ENCODE peak calls at places on chromosomes 3 and 15, in six cellular contexts. L is H1, D is GM12891, F is K562, U is HepG2, W is GM12878. G is an unnamed sample.

GRCh38 chr3:157417247-157417646 is 19.4 kb upstream of the PTX3 start:
- DNase-seq in L (no peak), D (no peak), F (no peak), U (no peak), W (no peak), G (no peak)

GRCh38 chr3:16203031-16203430 is 28.6 kb downstream of the GALNT15 start:
- DNase-seq in L (no peak), D (no peak), F (no peak), U (no peak), W (no peak), G (no peak)

GRCh38 chr3:179082416-179082815 is 10.8 kb upstream of the ZMAT3 start:
- DNase-seq in L (no peak), D (no peak), F (no peak), U (no peak), W (no peak), G (no peak)

GRCh38 chr3:152559246-152559645 is 275.7 kb upstream of the P2RY1 start:
- DNase-seq in L (no peak), D (no peak), F (no peak), U (no peak), W (no peak), G (no peak)

GRCh38 chr15:73374599-73374998 is 5.8 kb upstream of the HCN4 start:
- DNase-seq in L (no peak), D (no peak), F (no peak), U (no peak), W (no peak), G (no peak)

GRCh38 chr3:143811602-143812001 is 36.7 kb downstream of the SLC9A9 start:
- DNase-seq in L (no peak), D (no peak), F (no peak), U (no peak), W (no peak), G (no peak)

GRCh38 chr15:70471517-70471916 is 291.8 kb downstream of the UACA start:
- DNase-seq in L (no peak), D (no peak), F (no peak), U (no peak), W (no peak), G (no peak)

GRCh38 chr3:123469323-123469995 is 20.6 kb upstream of the ADCY5 start:
- DNase-seq in L (no peak), D (no peak), F (no peak), U (no peak), W (no peak), G (no peak)

GRCh38 chr15:26910715-26911114 is 43.9 kb downstream of the GABRA5 start:
- DNase-seq in L (no peak), D (no peak), F (no peak), U (peak; percentile 5), W (no peak), G (no peak)

GRCh38 chr3:121111914-121112612 is 204.1 kb downstream of the STXBP5L start:
- DNase-seq in L (peak; percentile 50), D (no peak), F (peak; percentile 0), U (peak; percentile 14), W (no peak), G (no peak)

GRCh38 chr15:89419370-89419984 is 76.9 kb downstream of the RHCG start:
- DNase-seq in L (peak; percentile 95), D (no peak), F (peak; percentile 65), U (peak; percentile 18), W (no peak), G (no peak)

GRCh38 chr15:87753539-87753938 is 503.0 kb downstream of the NTRK3 start:
- DNase-seq in L (no peak), D (no peak), F (peak; percentile 63), U (no peak), W (no peak), G (no peak)

GRCh38 chr3:115019900-115020299 is 127.2 kb downstream of the ZBTB20 start:
- DNase-seq in L (no peak), D (no peak), F (no peak), U (no peak), W (no peak), G (no peak)

GRCh38 chr3:169241928-169242751 is 421.4 kb downstream of the MECOM start:
- DNase-seq in L (peak; percentile 56), D (no peak), F (no peak), U (no peak), W (no peak), G (no peak)

GRCh38 chr3:115858995-115859807 is 235.9 kb downstream of the GAP43 start:
- DNase-seq in L (no peak), D (no peak), F (no peak), U (no peak), W (no peak), G (no peak)

GRCh38 chr3:58556761-58557181 is 19.8 kb upstream of the ACOX2 start:
- DNase-seq in L (no peak), D (no peak), F (no peak), U (no peak), W (no peak), G (no peak)

GRCh38 chr3:16943857-16944256 is 59.1 kb downstream of the PLCL2 start:
- DNase-seq in L (no peak), D (no peak), F (no peak), U (no peak), W (no peak), G (no peak)

GRCh38 chr3:42839616-42840015 is 30.4 kb downstream of the ACKR2 start:
- DNase-seq in L (no peak), D (peak; percentile 28), F (peak; percentile 86), U (peak; percentile 73), W (peak; percentile 45), G (no peak)

GRCh38 chr15:82531496-82532382 is 8.5 kb downstream of the RPS17 start:
- DNase-seq in L (peak; percentile 53), D (no peak), F (peak; percentile 19), U (no peak), W (no peak), G (no peak)

GRCh38 chr3:139302801-139303113 is 41.1 kb upstream of the MRPS22 start:
- DNase-seq in L (no peak), D (no peak), F (no peak), U (no peak), W (no peak), G (no peak)

GRCh38 chr3:28841436-28841835 is 439.4 kb upstream of the RBMS3 start:
- DNase-seq in L (no peak), D (no peak), F (no peak), U (no peak), W (no peak), G (no peak)

GRCh38 chr3:159187706-159188105 is 385.9 kb downstream of the MFSD1 start:
- DNase-seq in L (no peak), D (no peak), F (no peak), U (no peak), W (no peak), G (no peak)

GRCh38 chr3:159196316-159196715 is 394.5 kb downstream of the MFSD1 start:
- DNase-seq in L (no peak), D (no peak), F (no peak), U (no peak), W (no peak), G (no peak)

GRCh38 chr3:159189994-159190669 is 388.3 kb downstream of the MFSD1 start:
- DNase-seq in L (no peak), D (no peak), F (no peak), U (no peak), W (no peak), G (no peak)

GRCh38 chr3:159187232-159187631 is 385.4 kb downstream of the MFSD1 start:
- DNase-seq in L (no peak), D (no peak), F (no peak), U (no peak), W (no peak), G (no peak)

GRCh38 chr3:159191454-159191853 is 389.6 kb downstream of the MFSD1 start:
- DNase-seq in L (no peak), D (no peak), F (no peak), U (no peak), W (no peak), G (no peak)
- TF ChIP-seq POLR2A in L (no peak), D (no peak), F (no peak), U (no peak), W (no peak), G (no peak)

GRCh38 chr3:108130705-108131104 is 39.9 kb upstream of the CD47 start:
- DNase-seq in L (no peak), D (no peak), F (no peak), U (no peak), W (no peak), G (no peak)
- TF ChIP-seq TAF1 in L (no peak), D (no peak), F (no peak), U (no peak), W (no peak), G (no peak)

GRCh38 chr3:99640214-99640851 is 1.9 kb downstream of the COL8A1 start:
- DNase-seq in L (no peak), D (no peak), F (no peak), U (no peak), W (no peak), G (no peak)
- TF ChIP-seq POLR2A in L (no peak), D (no peak), F (no peak), U (no peak), W (no peak), G (no peak)

GRCh38 chr15:42508263-42508690 is 12.8 kb downstream of the SNAP23 start:
- DNase-seq in L (no peak), D (no peak), F (peak; percentile 45), U (no peak), W (no peak), G (no peak)
- TF ChIP-seq TAF1 in L (no peak), D (no peak), F (no peak), U (no peak), W (no peak), G (no peak)

DNA sequence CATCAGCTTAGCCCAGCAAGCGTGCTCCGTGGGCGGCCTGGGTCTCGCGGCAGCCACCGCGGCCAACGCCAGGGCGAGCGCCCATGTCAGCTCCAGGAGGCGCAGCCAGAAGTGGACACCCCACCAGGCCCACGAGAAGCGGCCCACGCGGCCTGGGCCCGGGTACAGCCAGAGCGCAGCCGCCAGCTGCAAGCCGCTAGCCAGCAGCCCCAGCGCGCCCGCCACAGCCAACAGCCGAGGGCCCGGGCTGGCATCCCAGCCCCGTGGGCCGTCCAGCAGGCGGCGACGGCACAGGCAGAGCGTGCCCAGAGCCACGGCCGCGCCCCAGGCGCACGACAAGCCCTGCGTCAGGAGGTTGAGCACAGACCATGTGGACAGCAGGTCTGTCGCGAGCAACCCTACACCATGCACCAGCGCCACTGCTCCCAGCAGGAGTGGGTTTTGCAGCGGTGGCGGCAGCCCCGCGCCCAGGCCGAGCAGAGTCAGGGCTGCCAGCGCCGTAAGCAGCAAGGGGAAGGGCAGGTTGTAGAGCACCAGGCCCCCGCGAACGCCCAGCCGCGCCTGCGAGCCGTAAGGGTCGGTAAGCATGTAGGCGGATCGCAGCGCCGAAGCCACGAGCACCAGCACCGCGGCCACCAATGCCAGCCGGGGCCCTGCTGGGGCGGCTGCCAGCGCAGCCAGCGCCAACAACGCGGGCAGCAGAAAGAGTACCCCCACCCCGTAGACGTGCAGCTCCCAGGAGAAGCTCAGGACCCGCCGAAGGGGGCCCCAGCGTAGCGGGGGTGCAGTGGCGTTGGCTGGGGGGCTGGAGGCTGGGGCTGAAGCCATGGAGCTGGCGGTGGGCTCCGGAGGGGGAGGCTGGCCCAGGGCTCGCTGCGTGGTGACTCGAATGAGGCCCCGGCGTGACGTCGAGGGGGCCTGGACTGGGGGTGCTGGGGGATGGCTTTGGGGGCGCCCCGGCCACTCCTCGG is 4.9 kb downstream of the PRRT3 start:
- DNase-seq in L (peak; percentile 86), D (no peak), F (no peak), U (peak; percentile 76), W (no peak), G (no peak)
- TF ChIP-seq POLR2A in L (no peak), D (no peak), F (no peak), U (no peak), W (no peak), G (no peak)

GRCh38 chr3:62577153-62577552 is 203.8 kb upstream of the FEZF2 start:
- DNase-seq in L (no peak), D (no peak), F (no peak), U (no peak), W (no peak), G (no peak)
- TF ChIP-seq TAF1 in L (no peak), D (no peak), F (no peak), U (no peak), W (no peak), G (no peak)